ENCODE peak calls at places on chromosomes 4 and X, in eight cellular contexts. T, H, Q, D, V, P, A and B are unnamed samples.

GRCh38 chr4:24273148-24273547 is 311.2 kb downstream of the DHX15 start:
- DNase-seq in T (no peak), H (no peak), Q (no peak), D (no peak), V (no peak), P (no peak), A (no peak), B (no peak)

GRCh38 chrX:68826113-68826980 is 2.5 kb upstream of the EFNB1 start:
- DNase-seq in T (no peak), H (no peak), Q (no peak), D (no peak), V (no peak), P (no peak), A (no peak), B (peak)

GRCh38 chrX:102599084-102599949 is at the start of gene ARMCX5:
- DNase-seq in T (peak), H (peak), Q (peak), D (peak), V (peak), P (peak), A (peak), B (peak)

GRCh38 chrX:66233206-66233605 is 69.2 kb downstream of the HEPH start:
- DNase-seq in T (no peak), H (no peak), Q (no peak), D (no peak), V (no peak), P (no peak), A (no peak), B (no peak)

GRCh38 chr4:153799708-153800074 is 10.8 kb upstream of the SFRP2 start:
- DNase-seq in T (no peak), H (no peak), Q (no peak), D (no peak), V (no peak), P (no peak), A (no peak), B (no peak)

GRCh38 chrX:68098431-68098830 is 334.9 kb downstream of the OPHN1 start:
- DNase-seq in T (no peak), H (no peak), Q (no peak), D (no peak), V (no peak), P (no peak), A (no peak), B (no peak)

GRCh38 chrX:70176938-70177533 is at the start of gene DGAT2L6:
- DNase-seq in T (peak), H (no peak), Q (no peak), D (peak), V (no peak), P (peak), A (no peak), B (no peak)

GRCh38 chr4:171390626-171391025 is 422.6 kb upstream of the GALNTL6 start:
- DNase-seq in T (no peak), H (no peak), Q (no peak), D (no peak), V (no peak), P (no peak), A (no peak), B (no peak)

GRCh38 chrX:129346574-129346973 is 176.7 kb downstream of the SMARCA1 start:
- DNase-seq in T (no peak), H (no peak), Q (no peak), D (no peak), V (no peak), P (no peak), A (no peak), B (no peak)

GRCh38 chrX:130402211-130402684 is 461 bp downstream of the RBMX2 start:
- DNase-seq in T (no peak), H (no peak), Q (no peak), D (no peak), V (no peak), P (no peak), A (peak), B (no peak)

GRCh38 chr4:174156239-174156826 is 127.1 kb downstream of the FBXO8 start:
- DNase-seq in T (peak), H (peak), Q (peak), D (peak), V (no peak), P (peak), A (peak), B (peak)

GRCh38 chrX:24341795-24342194 is 18.6 kb upstream of the SUPT20HL1 start:
- DNase-seq in T (no peak), H (no peak), Q (no peak), D (no peak), V (no peak), P (no peak), A (peak), B (no peak)

GRCh38 chrX:42837747-42838146 is 59.8 kb upstream of the PPP1R2C start:
- DNase-seq in T (no peak), H (no peak), Q (no peak), D (no peak), V (no peak), P (no peak), A (no peak), B (no peak)

GRCh38 chrX:115949900-115950822 is 220.4 kb upstream of the AGTR2 start:
- DNase-seq in T (no peak), H (no peak), Q (peak), D (peak), V (peak), P (no peak), A (no peak), B (peak)

GRCh38 chr4:46442963-46443362 is 53.0 kb upstream of the GABRA2 start:
- DNase-seq in T (no peak), H (peak), Q (no peak), D (no peak), V (no peak), P (no peak), A (no peak), B (no peak)

GRCh38 chrX:120111611-120112010 is 4.1 kb downstream of the RHOXF1 start:
- DNase-seq in T (no peak), H (no peak), Q (no peak), D (no peak), V (no peak), P (no peak), A (no peak), B (no peak)

GRCh38 chr4:30716671-30717207 is 3.4 kb upstream of the PCDH7 start:
- DNase-seq in T (no peak), H (no peak), Q (no peak), D (no peak), V (no peak), P (no peak), A (peak), B (no peak)

GRCh38 chrX:21985332-21985777 is 44.8 kb downstream of the SMS start:
- DNase-seq in T (peak), H (peak), Q (peak), D (peak), V (peak), P (peak), A (peak), B (peak)

GRCh38 chr4:14178421-14178820 is 550.9 kb upstream of the BOD1L1 start:
- DNase-seq in T (no peak), H (peak), Q (no peak), D (no peak), V (no peak), P (peak), A (peak), B (no peak)

GRCh38 chrX:42135583-42136228 is 212.4 kb upstream of the CASK start:
- DNase-seq in T (no peak), H (no peak), Q (no peak), D (no peak), V (no peak), P (no peak), A (no peak), B (no peak)

GRCh38 chr4:125849869-125850268 is 535.1 kb downstream of the FAT4 start:
- DNase-seq in T (no peak), H (no peak), Q (no peak), D (no peak), V (no peak), P (no peak), A (no peak), B (no peak)

GRCh38 chr4:175339100-175339707 is 421.0 kb downstream of the ADAM29 start:
- DNase-seq in T (no peak), H (no peak), Q (no peak), D (no peak), V (no peak), P (no peak), A (no peak), B (no peak)

GRCh38 chr4:23135792-23136645 is 443.3 kb downstream of the GBA3 start:
- DNase-seq in T (peak), H (peak), Q (peak), D (peak), V (no peak), P (no peak), A (peak), B (peak)

GRCh38 chr4:152117054-152117453 is 356.2 kb upstream of the GATB start:
- DNase-seq in T (no peak), H (no peak), Q (no peak), D (no peak), V (no peak), P (no peak), A (no peak), B (no peak)

GRCh38 chr4:144615182-144615581 is 30.8 kb upstream of the HHIP start:
- DNase-seq in T (no peak), H (no peak), Q (no peak), D (no peak), V (no peak), P (no peak), A (peak), B (no peak)

GRCh38 chr4:53436251-53436650 is 58.8 kb downstream of the FIP1L1 start:
- DNase-seq in T (no peak), H (no peak), Q (no peak), D (no peak), V (no peak), P (no peak), A (no peak), B (no peak)

GRCh38 chr4:41057456-41057855 is 156.9 kb downstream of the APBB2 start:
- DNase-seq in T (no peak), H (no peak), Q (no peak), D (no peak), V (no peak), P (no peak), A (no peak), B (no peak)

GRCh38 chr4:55912249-55912648 is 36.5 kb upstream of the CEP135 start:
- DNase-seq in T (no peak), H (no peak), Q (no peak), D (no peak), V (no peak), P (no peak), A (no peak), B (no peak)

GRCh38 chrX:155052738-155053498 is 18.0 kb downstream of the CMC4 start:
- DNase-seq in T (no peak), H (no peak), Q (no peak), D (no peak), V (no peak), P (no peak), A (no peak), B (no peak)

GRCh38 chr4:8001564-8002355 is 62.1 kb upstream of the AFAP1 start:
- DNase-seq in T (no peak), H (no peak), Q (no peak), D (no peak), V (no peak), P (no peak), A (no peak), B (no peak)

GRCh38 chrX:77742788-77743476 is 43.1 kb downstream of the ATRX start:
- DNase-seq in T (no peak), H (no peak), Q (no peak), D (no peak), V (no peak), P (no peak), A (peak), B (no peak)

GRCh38 chrX:49177338-49177833 is 5.7 kb downstream of the PLP2 start:
- DNase-seq in T (no peak), H (peak), Q (no peak), D (peak), V (no peak), P (no peak), A (no peak), B (no peak)
- TF ChIP-seq MAX in T (no peak), H (no peak), Q (no peak), D (peak), V (no peak), P (no peak), A (no peak), B (no peak)

GRCh38 chrX:106917830-106918500 is 2.2 kb upstream of the CLDN2 start:
- DNase-seq in T (no peak), H (peak), Q (no peak), D (no peak), V (no peak), P (no peak), A (peak), B (no peak)
- TF ChIP-seq MAX in T (no peak), H (no peak), Q (no peak), D (no peak), V (no peak), P (no peak), A (no peak), B (no peak)

DNA sequence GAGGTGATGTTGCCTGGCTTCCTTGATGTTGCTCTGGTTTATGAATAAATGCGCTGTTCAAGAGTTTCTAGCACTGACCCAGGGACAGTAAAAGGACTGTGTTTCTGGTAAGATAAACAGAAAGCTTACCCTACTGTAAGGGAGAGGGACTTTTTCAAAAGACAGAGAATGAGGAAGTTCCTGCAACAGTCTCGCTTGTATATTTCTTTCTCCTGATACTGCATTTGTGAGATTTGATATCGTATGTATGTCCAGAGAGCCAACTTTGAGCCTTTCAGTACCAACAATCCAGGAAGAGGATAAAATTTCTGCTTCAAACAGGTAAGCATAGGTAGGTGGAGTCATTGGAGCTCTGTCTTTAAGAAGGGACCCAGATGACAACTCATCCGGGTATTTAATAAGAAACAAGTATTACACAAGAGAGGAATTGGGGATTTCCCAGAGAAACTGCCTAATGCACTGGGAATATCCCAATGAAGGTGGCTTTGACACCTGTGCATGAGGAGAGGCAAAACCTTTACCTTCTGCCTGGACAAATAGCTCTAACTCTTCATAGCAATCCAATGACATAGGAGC is 771 bp downstream of the DAPP1 start:
- DNase-seq in T (no peak), H (no peak), Q (no peak), D (peak), V (no peak), P (no peak), A (no peak), B (no peak)
- TF ChIP-seq MAX in T (no peak), H (no peak), Q (no peak), D (no peak), V (no peak), P (no peak), A (no peak), B (no peak)

GRCh38 chrX:106611323-106611681 is 476 bp upstream of the RADX start:
- DNase-seq in T (no peak), H (no peak), Q (no peak), D (no peak), V (no peak), P (no peak), A (no peak), B (no peak)

GRCh38 chrX:106611682-106612402 is at the start of gene RADX:
- DNase-seq in T (no peak), H (peak), Q (peak), D (no peak), V (peak), P (peak), A (peak), B (peak)

GRCh38 chrX:106606583-106606982 is 5.2 kb upstream of the RADX start:
- DNase-seq in T (no peak), H (no peak), Q (no peak), D (no peak), V (no peak), P (no peak), A (no peak), B (no peak)

GRCh38 chrX:106612403-106612789 is 618 bp downstream of the RADX start:
- DNase-seq in T (no peak), H (no peak), Q (no peak), D (no peak), V (no peak), P (no peak), A (no peak), B (peak)

GRCh38 chrX:106608016-106608415 is 3.8 kb upstream of the RADX start:
- DNase-seq in T (no peak), H (no peak), Q (no peak), D (no peak), V (no peak), P (no peak), A (no peak), B (no peak)
- TF ChIP-seq MAX in T (no peak), H (no peak), Q (no peak), D (no peak), V (no peak), P (no peak), A (no peak), B (no peak)

GRCh38 chr4:123435246-123436113 is 38.9 kb downstream of the SPRY1 start:
- DNase-seq in T (no peak), H (no peak), Q (no peak), D (no peak), V (no peak), P (no peak), A (no peak), B (no peak)
- TF ChIP-seq MAX in T (no peak), H (no peak), Q (no peak), D (no peak), V (no peak), P (no peak), A (no peak), B (no peak)

GRCh38 chrX:1661048-1661921 is 46.4 kb downstream of the ASMT start:
- DNase-seq in T (peak), H (peak), Q (no peak), D (peak), V (peak), P (peak), A (no peak), B (peak)

GRCh38 chrX:1656379-1656778 is 41.5 kb downstream of the ASMT start:
- DNase-seq in T (no peak), H (no peak), Q (no peak), D (no peak), V (no peak), P (no peak), A (no peak), B (no peak)

GRCh38 chrX:1659664-1660461 is 45.0 kb downstream of the ASMT start:
- DNase-seq in T (no peak), H (no peak), Q (no peak), D (no peak), V (no peak), P (no peak), A (no peak), B (no peak)

GRCh38 chrX:1658083-1658463 is 43.2 kb downstream of the ASMT start:
- DNase-seq in T (no peak), H (peak), Q (no peak), D (peak), V (no peak), P (no peak), A (no peak), B (no peak)

GRCh38 chrX:1657367-1658082 is 42.7 kb downstream of the ASMT start:
- DNase-seq in T (no peak), H (peak), Q (no peak), D (peak), V (no peak), P (peak), A (peak), B (no peak)
- TF ChIP-seq MAX in T (no peak), H (peak), Q (no peak), D (no peak), V (no peak), P (peak), A (no peak), B (no peak)